ENCODE peak calls at places on chromosomes 13 and 19, in eight cellular contexts. A, E, X, Z, K, Y, L and S are unnamed samples.
A peak's percentile ranks its signal among the peaks of the same experiment; 100 is the strongest.

GRCh38 chr19:17743874-17744273 is 7.4 kb upstream of the FCHO1 start:
- DNase-seq in Z (no peak), Y (peak; percentile 16), X (peak; percentile 56), E (peak; percentile 58), L (no peak), A (no peak), K (peak; percentile 50), S (peak; percentile 39)

GRCh38 chr19:28075229-28075628 is 1137.7 kb downstream of the UQCRFS1 start:
- DNase-seq in Z (no peak), X (no peak), E (no peak), L (no peak), A (no peak), Y (no peak), K (no peak), S (no peak)

GRCh38 chr13:33106656-33107402 is 90.6 kb downstream of the KL start:
- DNase-seq in E (no peak), Z (no peak), X (no peak), A (no peak), L (no peak), Y (no peak), K (no peak), S (no peak)

GRCh38 chr19:18167975-18168645 is 5.5 kb upstream of the IFI30 start:
- DNase-seq in L (peak; percentile 35), X (peak; percentile 37), E (no peak), Z (peak; percentile 63), A (peak; percentile 67), Y (peak; percentile 16), K (peak; percentile 59), S (peak; percentile 36)

GRCh38 chr13:41668130-41668757 is 210.9 kb downstream of the RGCC start:
- DNase-seq in E (peak; percentile 90), K (peak; percentile 90), Y (peak; percentile 91), X (peak; percentile 94), A (peak; percentile 86), Z (peak; percentile 88), L (no peak), S (peak; percentile 97)

GRCh38 chr13:67018775-67019174 is 211.4 kb downstream of the PCDH9 start:
- DNase-seq in K (no peak), X (no peak), E (no peak), Y (no peak), Z (no peak), L (no peak), A (no peak), S (no peak)

GRCh38 chr13:29835280-29836061 is 14.9 kb downstream of the UBL3 start:
- DNase-seq in A (no peak), X (no peak), Z (no peak), Y (no peak), E (no peak), L (no peak), K (no peak), S (no peak)

GRCh38 chr13:109699628-109700071 is 86.7 kb downstream of the IRS2 start:
- DNase-seq in E (no peak), X (no peak), L (no peak), K (peak; percentile 63), Y (no peak), Z (no peak), A (peak; percentile 22), S (no peak)

GRCh38 chr19:15154002-15154612 is 46.7 kb downstream of the NOTCH3 start:
- DNase-seq in K (peak; percentile 68), Y (peak; percentile 60), A (peak; percentile 54), L (no peak), E (peak; percentile 40), Z (peak; percentile 63), X (peak; percentile 61), S (peak; percentile 59)

GRCh38 chr19:40641306-40641705 is 40.1 kb downstream of the LTBP4 start:
- DNase-seq in Y (no peak), A (no peak), Z (no peak), E (no peak), X (no peak), K (no peak), L (peak; percentile 61), S (peak; percentile 41)

GRCh38 chr19:16394681-16395375 is 70.2 kb downstream of the KLF2 start:
- DNase-seq in K (no peak), Y (no peak), Z (no peak), X (no peak), L (no peak), E (peak; percentile 40), A (no peak), S (peak; percentile 54)

GRCh38 chr19:33273881-33274662 is 28.3 kb downstream of the CEBPA start:
- DNase-seq in X (peak; percentile 95), A (no peak), L (no peak), K (peak; percentile 85), Z (peak; percentile 75), Y (peak; percentile 94), E (peak; percentile 88), S (peak; percentile 94)

GRCh38 chr13:38821753-38822551 is 135.1 kb downstream of the FREM2 start:
- DNase-seq in A (no peak), Z (no peak), Y (no peak), E (peak; percentile 38), K (no peak), L (no peak), X (no peak), S (no peak)

GRCh38 chr19:677201-677600 is 1.0 kb downstream of the FSTL3 start:
- DNase-seq in K (no peak), L (peak; percentile 78), Y (peak; percentile 83), E (peak; percentile 89), A (no peak), X (peak; percentile 85), Z (peak; percentile 85), S (peak; percentile 81)

GRCh38 chr13:48155850-48156249 is 60.9 kb upstream of the MED4 start:
- DNase-seq in E (peak; percentile 73), L (no peak), X (peak; percentile 70), Y (peak; percentile 40), Z (no peak), A (no peak), K (peak; percentile 92), S (peak; percentile 61)

GRCh38 chr19:29673451-29674371 is 8.4 kb downstream of the PLEKHF1 start:
- DNase-seq in X (no peak), L (no peak), A (no peak), K (no peak), Z (no peak), Y (no peak), E (no peak), S (no peak)

GRCh38 chr19:29670255-29670654 is 5.0 kb downstream of the PLEKHF1 start:
- DNase-seq in Z (no peak), K (no peak), A (no peak), L (no peak), X (no peak), E (no peak), Y (no peak), S (no peak)

GRCh38 chr19:29672319-29672932 is 7.2 kb downstream of the PLEKHF1 start:
- DNase-seq in L (no peak), Z (no peak), X (no peak), K (no peak), A (no peak), Y (no peak), E (no peak), S (no peak)

GRCh38 chr19:29672933-29673336 is 7.7 kb downstream of the PLEKHF1 start:
- DNase-seq in K (no peak), X (no peak), Z (no peak), L (no peak), E (no peak), Y (no peak), A (no peak), S (no peak)

DNA sequence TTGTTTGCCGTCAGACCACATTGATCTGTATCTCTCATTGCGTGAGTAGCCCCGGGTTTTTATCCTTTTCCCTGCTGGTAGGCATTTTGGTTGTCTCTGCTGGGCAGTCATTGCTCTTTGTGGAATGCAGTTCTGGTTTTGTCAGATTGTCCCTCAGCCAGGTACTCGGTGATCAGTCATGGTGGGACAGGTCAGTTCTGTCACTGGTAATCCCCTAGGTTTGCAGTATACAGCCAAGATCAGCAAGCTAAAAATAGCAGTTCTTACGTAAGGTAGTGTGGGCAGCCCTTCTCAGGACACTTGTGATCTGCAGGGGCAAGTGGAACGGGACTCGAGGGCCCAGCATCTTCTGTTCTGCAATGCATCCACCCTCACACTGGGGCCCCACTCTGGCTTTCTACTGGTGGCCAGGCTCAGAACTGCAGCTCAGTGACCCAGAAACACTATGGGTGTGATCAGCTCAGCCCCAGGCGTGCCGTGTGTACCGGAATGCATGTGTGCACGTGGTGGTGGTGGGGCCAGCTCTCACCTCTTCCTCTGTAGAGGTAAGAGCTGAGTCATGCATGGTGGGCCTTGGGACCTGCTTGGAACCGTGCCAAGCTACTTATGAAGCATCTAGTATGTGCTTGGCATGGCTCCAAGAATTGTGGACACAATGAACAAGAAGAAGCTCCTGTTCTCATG is 6.3 kb downstream of the PLEKHF1 start:
- DNase-seq in E (peak; percentile 64), K (peak; percentile 27), L (peak; percentile 68), Z (peak; percentile 76), X (peak; percentile 66), A (no peak), Y (peak; percentile 24), S (peak; percentile 65)
- TF ChIP-seq CTCF in E (no peak), K (peak; percentile 1), L (peak; percentile 57), Z (no peak), X (peak; percentile 24), A (no peak), Y (peak; percentile 53), S (peak; percentile 42)

GRCh38 chr13:94433055-94433947 is 46.2 kb downstream of the DCT start:
- DNase-seq in E (no peak), K (peak; percentile 66), A (peak; percentile 31), L (no peak), Y (no peak), Z (peak; percentile 83), X (no peak), S (no peak)
- TF ChIP-seq CTCF in E (no peak), K (no peak), A (no peak), L (no peak), Y (no peak), Z (no peak), X (no peak), S (no peak)

DNA sequence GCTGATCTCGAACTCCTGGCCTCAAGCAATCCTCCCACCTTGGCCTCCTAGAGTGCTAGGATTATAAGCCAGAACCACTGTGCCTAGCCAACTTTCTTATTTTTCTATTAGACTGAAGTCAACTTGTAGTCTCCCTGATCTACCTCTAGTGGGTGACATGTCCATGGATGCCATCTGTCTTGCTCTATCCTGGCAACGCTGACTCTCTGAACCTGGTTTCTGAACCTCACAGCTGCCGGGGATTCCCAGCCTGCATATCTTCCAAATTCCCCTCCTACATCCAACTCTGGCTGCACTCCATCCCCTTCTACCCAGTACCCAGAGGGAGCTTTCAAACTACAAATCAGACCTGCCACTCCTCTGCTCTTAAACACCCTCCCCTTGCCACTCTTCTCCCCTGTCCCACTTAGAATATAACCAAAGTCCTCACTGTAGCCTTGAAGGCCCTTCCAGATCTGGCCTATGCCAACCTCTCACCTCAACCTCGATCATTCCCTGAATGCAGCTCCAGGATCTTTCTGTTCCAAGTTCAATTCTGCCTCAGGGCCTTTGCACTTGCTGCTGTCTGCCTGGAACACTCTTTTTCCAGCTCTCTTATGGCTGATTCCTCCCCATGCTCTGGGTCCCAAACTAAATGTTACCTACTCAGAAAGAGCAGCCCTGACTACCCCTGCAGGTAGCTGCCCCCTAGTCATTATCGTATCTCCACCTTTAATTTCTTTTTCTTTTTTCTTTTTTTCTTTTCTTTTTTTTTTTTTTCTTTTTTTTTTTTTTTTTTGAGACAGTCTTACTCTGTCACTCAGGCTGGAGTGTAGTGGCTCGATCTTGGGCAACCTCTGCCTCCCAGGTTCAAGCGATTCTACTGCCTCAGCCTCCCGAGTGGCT is 2.2 kb downstream of the CLIP3 start:
- DNase-seq in X (peak; percentile 45), Z (no peak), E (peak; percentile 11), K (no peak), L (no peak), Y (no peak), A (no peak), S (peak; percentile 37)
- TF ChIP-seq CTCF in X (peak; percentile 25), Z (no peak), E (no peak), K (no peak), L (no peak), Y (no peak), A (no peak), S (no peak)

GRCh38 chr13:114143806-114144605 is 11.6 kb upstream of the RASA3 start:
- DNase-seq in Z (peak; percentile 60), X (no peak), K (peak; percentile 38), L (no peak), E (no peak), Y (no peak), A (peak; percentile 76), S (no peak)
- TF ChIP-seq CTCF in Z (peak; percentile 22), X (no peak), K (peak; percentile 18), L (no peak), E (no peak), Y (peak; percentile 43), A (peak; percentile 57), S (no peak)